ENCODE peak calls at places on chromosomes 5 and 9, in nine cellular contexts. P, K, U, C, N, E, G, Q and A are unnamed samples.

GRCh38 chr9:133603165-133603927 is 5.8 kb downstream of the FAM163B start:
- DNase-seq in P (no peak), C (no peak), U (no peak), N (no peak), K (no peak), G (no peak), E (peak), Q (peak), A (no peak)

GRCh38 chr5:55897206-55897894 is 46.2 kb downstream of the IL31RA start:
- DNase-seq in E (no peak), G (no peak), Q (no peak), P (no peak), U (no peak), N (no peak), K (no peak), C (no peak), A (no peak)

GRCh38 chr5:10323588-10324488 is 16.1 kb upstream of the CMBL start:
- DNase-seq in U (no peak), N (no peak), C (no peak), E (no peak), G (no peak), P (no peak), Q (no peak), K (no peak), A (no peak)

GRCh38 chr5:27875148-27875547 is 836.8 kb upstream of the CDH9 start:
- DNase-seq in P (no peak), Q (no peak), K (no peak), U (no peak), G (no peak), N (no peak), E (no peak), C (no peak), A (no peak)

GRCh38 chr5:2000591-2000990 is 117.9 kb upstream of the IRX4 start:
- DNase-seq in Q (no peak), E (peak), P (no peak), K (no peak), U (no peak), N (no peak), G (no peak), C (no peak), A (no peak)

GRCh38 chr5:166781729-166782128 is 1509.7 kb upstream of the WWC1 start:
- DNase-seq in P (no peak), E (peak), C (no peak), G (no peak), Q (no peak), K (no peak), U (no peak), N (no peak), A (no peak)

GRCh38 chr9:122307036-122307435 is 42.4 kb downstream of the MRRF start:
- DNase-seq in E (peak), G (no peak), N (no peak), P (no peak), K (no peak), Q (no peak), U (no peak), C (no peak), A (no peak)

GRCh38 chr5:154228696-154229095 is 38.2 kb downstream of the GALNT10 start:
- DNase-seq in N (no peak), Q (no peak), G (no peak), C (no peak), K (no peak), E (no peak), P (no peak), U (no peak), A (no peak)

GRCh38 chr9:112404367-112404979 is 24.6 kb downstream of the HSDL2 start:
- DNase-seq in G (no peak), C (no peak), Q (no peak), U (no peak), E (no peak), P (no peak), N (peak), K (no peak), A (no peak)

GRCh38 chr5:108924457-108924961 is 176.8 kb downstream of the FER start:
- DNase-seq in P (no peak), E (peak), Q (no peak), U (no peak), G (no peak), K (no peak), C (no peak), N (no peak), A (no peak)

GRCh38 chr9:134735441-134736175 is 94.0 kb downstream of the COL5A1 start:
- DNase-seq in C (no peak), Q (no peak), K (no peak), U (peak), E (peak), P (peak), G (no peak), N (no peak), A (no peak)

GRCh38 chr5:143101134-143101533 is 302.4 kb downstream of the NR3C1 start:
- DNase-seq in C (no peak), Q (no peak), U (no peak), E (no peak), N (no peak), G (no peak), K (peak), P (no peak), A (no peak)

GRCh38 chr9:115373000-115373709 is 255.2 kb upstream of the TNC start:
- DNase-seq in Q (no peak), K (peak), P (no peak), G (no peak), C (no peak), N (peak), U (no peak), E (no peak), A (no peak)

GRCh38 chr9:77651203-77651602 is 3.1 kb upstream of the GNA14 start:
- DNase-seq in K (no peak), N (no peak), G (no peak), U (no peak), C (no peak), P (no peak), Q (no peak), E (no peak), A (no peak)

GRCh38 chr5:1330146-1330846 is 14.6 kb downstream of the CLPTM1L start:
- DNase-seq in U (no peak), Q (no peak), C (no peak), G (no peak), P (no peak), K (no peak), E (no peak), N (no peak), A (no peak)

GRCh38 chr5:95620870-95621838 is 1.3 kb downstream of the GPR150 start:
- DNase-seq in U (peak), Q (peak), G (peak), C (no peak), K (peak), E (peak), N (peak), P (peak), A (no peak)